ENCODE peak calls at places on chromosome 6, in five cellular contexts. N is upper lobe of left lung, F is NB4, S is IMR-90, D is tibial nerve. T is an unnamed sample.
A peak's percentile ranks its signal among the peaks of the same experiment; 100 is the strongest.

GRCh38 chr6:110053395-110054240 is 75.5 kb downstream of the GPR6 start:
- DNase-seq in S (peak; percentile 68), D (peak; percentile 25), N (no peak), F (peak; percentile 66), T (peak; percentile 21)

GRCh38 chr6:100466410-100467143 is 1.9 kb upstream of the SIM1 start:
- DNase-seq in S (no peak), N (no peak), D (no peak), F (no peak), T (peak; percentile 14)

GRCh38 chr6:155186052-155186658 is 77.7 kb upstream of the CLDN20 start:
- DNase-seq in D (no peak), S (peak; percentile 23), F (no peak), N (no peak), T (no peak)

GRCh38 chr6:11705069-11705468 is 73.5 kb downstream of the ADTRP start:
- DNase-seq in S (no peak), N (no peak), D (no peak), F (no peak), T (no peak)

GRCh38 chr6:25788305-25788922 is 33.9 kb downstream of the SLC17A4 start:
- DNase-seq in N (no peak), D (peak; percentile 45), F (peak; percentile 61), S (peak; percentile 51), T (peak; percentile 47)

GRCh38 chr6:161660666-161661571 is 387.1 kb upstream of the AGPAT4 start:
- DNase-seq in N (no peak), D (no peak), S (no peak), F (peak; percentile 31), T (no peak)

GRCh38 chr6:153997221-153997620 is 41.8 kb upstream of the OPRM1 start:
- DNase-seq in F (no peak), D (no peak), S (no peak), N (no peak), T (no peak)

GRCh38 chr6:25277857-25278256 is 1.3 kb upstream of the CARMIL1 start:
- DNase-seq in D (no peak), S (peak; percentile 14), N (no peak), F (no peak), T (no peak)

GRCh38 chr6:89667872-89668556 is 29.5 kb upstream of the LYRM2 start:
- DNase-seq in N (no peak), D (no peak), S (no peak), F (no peak), T (no peak)

GRCh38 chr6:53645850-53646249 is 19.7 kb downstream of the KLHL31 start:
- DNase-seq in D (no peak), S (no peak), N (no peak), F (no peak), T (no peak)

GRCh38 chr6:26104457-26105108 is 17.4 kb downstream of the HFE start:
- DNase-seq in D (no peak), N (no peak), F (peak; percentile 39), S (no peak), T (peak; percentile 80)

GRCh38 chr6:156767603-156768467 is 9.3 kb upstream of the ARID1B start:
- DNase-seq in F (peak; percentile 39), S (peak; percentile 68), N (no peak), D (no peak), T (no peak)

GRCh38 chr6:142400495-142400894 is 98.7 kb downstream of the ADGRG6 start:
- DNase-seq in N (no peak), S (peak; percentile 79), D (no peak), F (no peak), T (peak; percentile 74)

GRCh38 chr6:87200469-87201174 is 45.3 kb downstream of the ZNF292 start:
- DNase-seq in F (peak; percentile 14), D (peak; percentile 33), N (no peak), S (peak; percentile 41), T (peak; percentile 12)

GRCh38 chr6:33168202-33168601 is 24.1 kb downstream of the COL11A2 start:
- DNase-seq in D (no peak), N (no peak), S (no peak), F (no peak), T (no peak)

GRCh38 chr6:128731249-128732165 is 151.4 kb upstream of the LAMA2 start:
- DNase-seq in S (peak; percentile 66), N (no peak), D (no peak), F (peak; percentile 53), T (peak; percentile 15)

GRCh38 chr6:157534991-157535353 is 154.0 kb downstream of the ZDHHC14 start:
- DNase-seq in N (no peak), S (no peak), F (peak; percentile 44), D (no peak), T (no peak)

GRCh38 chr6:15502451-15503345 is 160.1 kb downstream of the DTNBP1 start:
- DNase-seq in D (no peak), F (no peak), N (no peak), S (no peak), T (no peak)

GRCh38 chr6:157376241-157376640 is 4.7 kb upstream of the ZDHHC14 start:
- DNase-seq in N (no peak), S (no peak), F (no peak), D (no peak), T (no peak)

GRCh38 chr6:128139519-128139918 is 238.7 kb upstream of the THEMIS start:
- DNase-seq in F (no peak), S (peak; percentile 63), D (no peak), N (no peak), T (no peak)

GRCh38 chr6:141472123-141472522 is 660.6 kb upstream of the GJE1 start:
- DNase-seq in D (no peak), N (no peak), S (peak; percentile 8), F (no peak), T (no peak)

GRCh38 chr6:55445648-55446204 is 118.5 kb downstream of the GFRAL start:
- DNase-seq in D (no peak), N (no peak), F (peak; percentile 44), S (peak; percentile 45), T (peak; percentile 8)

GRCh38 chr6:43368517-43369160 is 808 bp downstream of the ZNF318 start:
- DNase-seq in S (peak; percentile 37), D (peak; percentile 22), N (no peak), F (peak; percentile 67), T (peak; percentile 42)

GRCh38 chr6:24658573-24659511 is 7.9 kb downstream of the TDP2 start:
- DNase-seq in D (no peak), F (no peak), S (peak; percentile 90), N (no peak), T (peak; percentile 88)

GRCh38 chr6:92369309-92369708 is 1050.0 kb downstream of the EPHA7 start:
- DNase-seq in N (no peak), S (no peak), F (no peak), D (no peak), T (no peak)

GRCh38 chr6:89402776-89403175 is 9.3 kb downstream of the RRAGD start:
- DNase-seq in F (no peak), N (peak; percentile 30), S (no peak), D (no peak), T (no peak)

GRCh38 chr6:170122676-170123075 is 168.2 kb downstream of the DLL1 start:
- DNase-seq in S (no peak), D (no peak), N (no peak), F (no peak), T (no peak)

GRCh38 chr6:168387911-168388310 is 53.1 kb upstream of the SMOC2 start:
- DNase-seq in D (no peak), S (no peak), F (no peak), N (no peak), T (no peak)

GRCh38 chr6:144776031-144776819 is 491.1 kb downstream of the UTRN start:
- DNase-seq in S (no peak), N (no peak), F (no peak), D (no peak), T (no peak)

GRCh38 chr6:30071081-30071818 is 4.3 kb downstream of the PPP1R11 start:
- DNase-seq in N (peak; percentile 85), F (no peak), S (peak; percentile 15), D (no peak), T (peak; percentile 16)
- TF ChIP-seq POLR2A in N (no peak), F (no peak), S (no peak), D (no peak), T (no peak)

GRCh38 chr6:83859410-83860346 is at the start of gene CYB5R4:
- DNase-seq in S (peak; percentile 96), N (peak; percentile 98), D (peak; percentile 89), F (peak; percentile 96), T (peak; percentile 96)
- TF ChIP-seq POLR2A in S (peak; percentile 79), N (no peak), D (peak; percentile 64), F (peak; percentile 95), T (peak; percentile 93)

GRCh38 chr6:27141472-27142015 is 106.0 kb upstream of the PRSS16 start:
- DNase-seq in D (no peak), F (no peak), N (no peak), S (no peak), T (no peak)
- TF ChIP-seq POLR2A in D (no peak), F (no peak), N (no peak), S (no peak), T (peak; percentile 37)

GRCh38 chr6:37819177-37819801 is at the start of gene ZFAND3:
- DNase-seq in D (peak; percentile 93), S (peak; percentile 96), F (peak; percentile 97), N (peak; percentile 99), T (peak; percentile 97)
- TF ChIP-seq POLR2A in D (no peak), S (peak; percentile 80), F (no peak), N (no peak), T (no peak)

GRCh38 chr6:135215160-135215559 is 34.1 kb downstream of the MYB start:
- DNase-seq in N (no peak), D (no peak), F (no peak), S (no peak), T (no peak)

GRCh38 chr6:135212935-135213334 is 31.8 kb downstream of the MYB start:
- DNase-seq in S (peak; percentile 75), F (no peak), D (no peak), N (no peak), T (no peak)

GRCh38 chr6:135217663-135218062 is 36.6 kb downstream of the MYB start:
- DNase-seq in D (no peak), N (no peak), S (no peak), F (no peak), T (no peak)

GRCh38 chr6:135213616-135214015 is 32.5 kb downstream of the MYB start:
- DNase-seq in N (no peak), D (no peak), F (no peak), S (no peak), T (no peak)

GRCh38 chr6:135215563-135215962 is 34.5 kb downstream of the MYB start:
- DNase-seq in F (no peak), D (no peak), S (no peak), N (no peak), T (no peak)
- TF ChIP-seq POLR2A in F (peak; percentile 20), D (no peak), S (no peak), N (no peak), T (no peak)

GRCh38 chr6:111789593-111789992 is 83.7 kb downstream of the FYN start:
- DNase-seq in N (no peak), S (peak; percentile 40), F (no peak), D (peak; percentile 45), T (no peak)

GRCh38 chr6:111791415-111791814 is 81.8 kb downstream of the FYN start:
- DNase-seq in F (no peak), S (peak; percentile 42), D (no peak), N (no peak), T (no peak)

GRCh38 chr6:111792914-111793700 is 80.1 kb downstream of the FYN start:
- DNase-seq in S (no peak), D (no peak), F (peak; percentile 41), N (no peak), T (no peak)

GRCh38 chr6:111792241-111792640 is 81.0 kb downstream of the FYN start:
- DNase-seq in S (no peak), D (no peak), N (no peak), F (no peak), T (peak; percentile 61)

GRCh38 chr6:111788779-111789276 is 84.4 kb downstream of the FYN start:
- DNase-seq in D (no peak), N (no peak), F (peak; percentile 72), S (no peak), T (peak; percentile 28)
- TF ChIP-seq POLR2A in D (no peak), N (no peak), F (no peak), S (no peak), T (no peak)